ENCODE peak calls at places on chromosomes 1 and 21, in ten cellular contexts. One of them, this sample, is unnamed. For H3K4me1, the result is how much of the 10 kb centered on the place peaks cover.

GRCh38 chr1:180150982-180151381 is 3.7 kb upstream of the QSOX1 start:
- DNase-seq in psoas muscle: no peak
- DNase-seq in foreskin keratinocyte: no peak
- DNase-seq in Caco-2: no peak
- DNase-seq in heart left ventricle: no peak
- DNase-seq in HCT116: no peak
- DNase-seq in sigmoid colon: no peak
- DNase-seq in SK-N-SH: no peak
- DNase-seq in PC-3: peak
- DNase-seq in adrenal gland: no peak
- DNase-seq in this sample: no peak

GRCh38 chr1:194024659-194025058 is 838.2 kb upstream of the B3GALT2 start:
- DNase-seq in adrenal gland: no peak
- DNase-seq in foreskin keratinocyte: peak
- DNase-seq in HCT116: no peak
- DNase-seq in psoas muscle: no peak
- DNase-seq in SK-N-SH: no peak
- DNase-seq in Caco-2: no peak
- DNase-seq in PC-3: peak
- DNase-seq in heart left ventricle: no peak
- DNase-seq in sigmoid colon: no peak
- DNase-seq in this sample: no peak

GRCh38 chr1:16208270-16208987 is 4.0 kb downstream of the ARHGEF19 start:
- DNase-seq in psoas muscle: no peak
- DNase-seq in foreskin keratinocyte: peak
- DNase-seq in adrenal gland: peak
- DNase-seq in heart left ventricle: no peak
- DNase-seq in SK-N-SH: no peak
- DNase-seq in Caco-2: no peak
- DNase-seq in sigmoid colon: no peak
- DNase-seq in PC-3: peak
- DNase-seq in HCT116: no peak
- DNase-seq in this sample: no peak

GRCh38 chr1:201696217-201696761 is 132.7 kb upstream of the IPO9 start:
- DNase-seq in SK-N-SH: peak
- DNase-seq in PC-3: peak
- DNase-seq in adrenal gland: peak
- DNase-seq in HCT116: no peak
- DNase-seq in heart left ventricle: peak
- DNase-seq in psoas muscle: peak
- DNase-seq in sigmoid colon: peak
- DNase-seq in foreskin keratinocyte: peak
- DNase-seq in Caco-2: no peak
- DNase-seq in this sample: no peak

GRCh38 chr1:248303324-248303723 is at the start of gene OR2T12:
- DNase-seq in Caco-2: no peak
- DNase-seq in adrenal gland: no peak
- DNase-seq in sigmoid colon: no peak
- DNase-seq in heart left ventricle: no peak
- DNase-seq in HCT116: no peak
- DNase-seq in PC-3: no peak
- DNase-seq in SK-N-SH: no peak
- DNase-seq in psoas muscle: no peak
- DNase-seq in foreskin keratinocyte: no peak
- DNase-seq in this sample: no peak

GRCh38 chr1:12148160-12148957 is 18.4 kb upstream of the TNFRSF1B start:
- DNase-seq in HCT116: peak
- DNase-seq in sigmoid colon: no peak
- DNase-seq in SK-N-SH: no peak
- DNase-seq in foreskin keratinocyte: no peak
- DNase-seq in Caco-2: peak
- DNase-seq in adrenal gland: no peak
- DNase-seq in psoas muscle: no peak
- DNase-seq in PC-3: peak
- DNase-seq in heart left ventricle: no peak
- DNase-seq in this sample: no peak

GRCh38 chr21:41923641-41924342 is 30.0 kb downstream of the C2CD2 start:
- DNase-seq in adrenal gland: peak
- DNase-seq in heart left ventricle: no peak
- DNase-seq in PC-3: no peak
- DNase-seq in Caco-2: no peak
- DNase-seq in psoas muscle: no peak
- DNase-seq in HCT116: no peak
- DNase-seq in sigmoid colon: peak
- DNase-seq in SK-N-SH: no peak
- DNase-seq in foreskin keratinocyte: no peak
- DNase-seq in this sample: no peak

GRCh38 chr21:34889287-34889536 is 159.9 kb downstream of the RUNX1 start:
- DNase-seq in foreskin keratinocyte: peak
- DNase-seq in PC-3: peak
- DNase-seq in adrenal gland: peak
- DNase-seq in HCT116: no peak
- DNase-seq in heart left ventricle: peak
- DNase-seq in sigmoid colon: peak
- DNase-seq in SK-N-SH: no peak
- DNase-seq in Caco-2: no peak
- DNase-seq in psoas muscle: peak
- DNase-seq in this sample: peak

GRCh38 chr21:37072988-37073416 is at the start of the genes PIGP and TTC3:
- DNase-seq in foreskin keratinocyte: peak
- DNase-seq in sigmoid colon: peak
- DNase-seq in SK-N-SH: peak
- DNase-seq in Caco-2: peak
- DNase-seq in HCT116: peak
- DNase-seq in adrenal gland: peak
- DNase-seq in PC-3: peak
- DNase-seq in heart left ventricle: peak
- DNase-seq in psoas muscle: peak
- DNase-seq in this sample: peak

GRCh38 chr21:37072239-37072987 is 458 bp downstream of the PIGP start:
- DNase-seq in heart left ventricle: peak
- DNase-seq in PC-3: peak
- DNase-seq in adrenal gland: no peak
- DNase-seq in HCT116: no peak
- DNase-seq in psoas muscle: no peak
- DNase-seq in SK-N-SH: no peak
- DNase-seq in Caco-2: peak
- DNase-seq in foreskin keratinocyte: no peak
- DNase-seq in sigmoid colon: peak
- DNase-seq in this sample: no peak

GRCh38 chr21:37074195-37074510 is 1.1 kb downstream of the TTC3 start:
- DNase-seq in Caco-2: peak
- DNase-seq in SK-N-SH: peak
- DNase-seq in psoas muscle: no peak
- DNase-seq in PC-3: peak
- DNase-seq in HCT116: no peak
- DNase-seq in sigmoid colon: no peak
- DNase-seq in adrenal gland: peak
- DNase-seq in heart left ventricle: no peak
- DNase-seq in foreskin keratinocyte: peak
- DNase-seq in this sample: peak

GRCh38 chr21:37074546-37074945 is 1.5 kb downstream of the TTC3 start:
- DNase-seq in sigmoid colon: no peak
- DNase-seq in Caco-2: no peak
- DNase-seq in foreskin keratinocyte: no peak
- DNase-seq in HCT116: no peak
- DNase-seq in SK-N-SH: no peak
- DNase-seq in psoas muscle: no peak
- DNase-seq in adrenal gland: no peak
- DNase-seq in PC-3: no peak
- DNase-seq in heart left ventricle: no peak
- DNase-seq in this sample: no peak

DNA sequence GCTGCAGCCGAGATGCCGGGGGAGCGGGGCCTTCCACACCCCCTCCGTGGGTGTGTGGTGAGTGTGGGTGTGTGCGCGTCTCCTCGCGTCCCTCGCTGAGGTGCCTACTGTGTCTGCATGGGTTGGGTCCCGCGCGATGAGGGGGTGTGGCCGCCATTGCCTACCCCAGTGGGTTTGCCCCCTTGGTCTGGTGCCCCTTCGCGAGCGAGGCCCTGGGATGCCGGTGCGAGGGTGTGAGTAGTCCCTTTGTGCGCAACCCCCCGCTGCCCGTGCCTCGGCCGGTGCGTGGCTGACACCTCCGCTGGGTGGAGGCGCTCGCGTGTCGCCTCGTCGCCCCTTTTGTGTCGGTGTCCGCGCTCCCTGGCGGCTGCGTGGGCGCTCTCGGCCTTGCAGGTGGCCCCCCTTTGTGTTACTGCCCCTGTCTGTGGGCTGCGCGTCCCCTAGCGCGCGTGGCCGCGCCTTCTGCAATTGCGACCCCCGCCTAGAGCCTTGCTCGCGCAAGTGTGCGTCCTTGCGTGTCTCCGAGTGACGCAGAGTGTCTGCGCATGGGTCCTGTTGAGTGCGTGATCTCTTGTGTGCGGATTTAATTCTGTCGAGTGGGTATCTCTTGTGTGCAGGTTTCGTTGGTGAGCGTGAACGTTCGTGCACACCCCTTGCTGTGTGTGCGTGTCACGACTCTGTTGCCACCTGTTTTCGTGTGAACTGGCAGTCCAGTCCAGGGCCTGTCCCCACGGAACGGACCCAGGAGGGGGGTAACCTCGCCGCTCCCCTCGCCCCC is 552 bp downstream of the TTC3 start:
- DNase-seq in adrenal gland: peak
- DNase-seq in SK-N-SH: peak
- DNase-seq in sigmoid colon: peak
- DNase-seq in foreskin keratinocyte: peak
- DNase-seq in Caco-2: no peak
- DNase-seq in HCT116: no peak
- DNase-seq in psoas muscle: no peak
- DNase-seq in heart left ventricle: peak
- DNase-seq in PC-3: peak
- DNase-seq in this sample: no peak
- TF ChIP-seq CTCF in adrenal gland: no peak
- TF ChIP-seq CTCF in SK-N-SH: peak
- TF ChIP-seq CTCF in sigmoid colon: peak
- TF ChIP-seq CTCF in foreskin keratinocyte: peak
- TF ChIP-seq CTCF in Caco-2: no peak
- TF ChIP-seq CTCF in HCT116: no peak
- TF ChIP-seq CTCF in psoas muscle: no peak
- TF ChIP-seq CTCF in heart left ventricle: no peak
- TF ChIP-seq CTCF in PC-3: peak
- TF ChIP-seq CTCF in this sample: no peak

GRCh38 chr1:163162281-163162937 is 40.3 kb downstream of the RGS5 start:
- DNase-seq in HCT116: no peak
- DNase-seq in SK-N-SH: no peak
- DNase-seq in heart left ventricle: no peak
- DNase-seq in psoas muscle: no peak
- DNase-seq in adrenal gland: no peak
- DNase-seq in foreskin keratinocyte: no peak
- DNase-seq in sigmoid colon: no peak
- DNase-seq in PC-3: no peak
- DNase-seq in Caco-2: no peak
- DNase-seq in this sample: no peak

GRCh38 chr1:163161841-163162240 is 40.9 kb downstream of the RGS5 start:
- DNase-seq in psoas muscle: no peak
- DNase-seq in adrenal gland: no peak
- DNase-seq in Caco-2: no peak
- DNase-seq in foreskin keratinocyte: no peak
- DNase-seq in PC-3: no peak
- DNase-seq in sigmoid colon: no peak
- DNase-seq in heart left ventricle: no peak
- DNase-seq in SK-N-SH: no peak
- DNase-seq in HCT116: no peak
- DNase-seq in this sample: no peak

GRCh38 chr1:163165119-163165518 is 37.6 kb downstream of the RGS5 start:
- DNase-seq in HCT116: no peak
- DNase-seq in psoas muscle: no peak
- DNase-seq in SK-N-SH: no peak
- DNase-seq in Caco-2: no peak
- DNase-seq in foreskin keratinocyte: no peak
- DNase-seq in adrenal gland: no peak
- DNase-seq in heart left ventricle: no peak
- DNase-seq in sigmoid colon: no peak
- DNase-seq in PC-3: no peak
- DNase-seq in this sample: no peak

GRCh38 chr1:163161337-163161736 is 41.4 kb downstream of the RGS5 start:
- DNase-seq in Caco-2: no peak
- DNase-seq in HCT116: no peak
- DNase-seq in SK-N-SH: no peak
- DNase-seq in adrenal gland: no peak
- DNase-seq in foreskin keratinocyte: no peak
- DNase-seq in psoas muscle: no peak
- DNase-seq in heart left ventricle: no peak
- DNase-seq in PC-3: no peak
- DNase-seq in sigmoid colon: no peak
- DNase-seq in this sample: no peak

GRCh38 chr1:163163861-163164582 is 38.7 kb downstream of the RGS5 start:
- DNase-seq in psoas muscle: no peak
- DNase-seq in PC-3: peak
- DNase-seq in sigmoid colon: no peak
- DNase-seq in adrenal gland: no peak
- DNase-seq in HCT116: no peak
- DNase-seq in foreskin keratinocyte: no peak
- DNase-seq in SK-N-SH: no peak
- DNase-seq in heart left ventricle: no peak
- DNase-seq in Caco-2: no peak
- DNase-seq in this sample: no peak
- H3K4me1 ChIP-seq in psoas muscle: under half
- H3K4me1 ChIP-seq in PC-3: half or more
- H3K4me1 ChIP-seq in sigmoid colon: half or more
- H3K4me1 ChIP-seq in adrenal gland: under half
- H3K4me1 ChIP-seq in HCT116: under half
- H3K4me1 ChIP-seq in foreskin keratinocyte: under half
- H3K4me1 ChIP-seq in SK-N-SH: half or more
- H3K4me1 ChIP-seq in heart left ventricle: under half
- H3K4me1 ChIP-seq in Caco-2: under half
- H3K4me1 ChIP-seq in this sample: under half

GRCh38 chr1:163874070-163874469 is 552.3 kb downstream of the NUF2 start:
- DNase-seq in SK-N-SH: peak
- DNase-seq in PC-3: no peak
- DNase-seq in foreskin keratinocyte: no peak
- DNase-seq in heart left ventricle: no peak
- DNase-seq in psoas muscle: no peak
- DNase-seq in Caco-2: no peak
- DNase-seq in sigmoid colon: no peak
- DNase-seq in adrenal gland: no peak
- DNase-seq in HCT116: no peak
- DNase-seq in this sample: no peak
- TF ChIP-seq CTCF in SK-N-SH: peak
- TF ChIP-seq CTCF in PC-3: peak
- TF ChIP-seq CTCF in foreskin keratinocyte: peak
- TF ChIP-seq CTCF in heart left ventricle: no peak
- TF ChIP-seq CTCF in psoas muscle: peak
- TF ChIP-seq CTCF in Caco-2: peak
- TF ChIP-seq CTCF in sigmoid colon: no peak
- TF ChIP-seq CTCF in adrenal gland: peak
- TF ChIP-seq CTCF in HCT116: peak
- TF ChIP-seq CTCF in this sample: peak

DNA sequence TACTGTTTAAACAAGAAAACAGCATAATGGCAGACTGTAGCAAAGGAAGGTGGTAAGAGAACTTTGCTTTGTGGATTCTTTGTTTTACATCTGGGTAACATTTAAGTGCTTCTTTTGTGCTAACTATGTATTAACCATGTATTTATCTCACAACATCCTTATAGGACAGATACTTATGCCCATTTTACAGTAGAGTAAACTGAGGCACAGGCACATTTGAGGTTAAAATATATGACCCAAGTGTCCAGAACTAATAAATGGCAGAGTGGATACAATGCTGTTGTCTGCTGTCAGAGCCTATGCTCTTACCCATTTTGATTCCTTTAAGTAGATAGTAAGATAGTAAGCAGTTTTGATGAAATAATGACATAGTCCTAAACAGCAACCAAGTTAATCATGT is 7.3 kb downstream of the CAPZA1 start:
- DNase-seq in sigmoid colon: no peak
- DNase-seq in SK-N-SH: no peak
- DNase-seq in heart left ventricle: no peak
- DNase-seq in psoas muscle: no peak
- DNase-seq in HCT116: no peak
- DNase-seq in foreskin keratinocyte: no peak
- DNase-seq in adrenal gland: no peak
- DNase-seq in PC-3: no peak
- DNase-seq in Caco-2: no peak
- DNase-seq in this sample: no peak
- H3K4me1 ChIP-seq in sigmoid colon: under half
- H3K4me1 ChIP-seq in SK-N-SH: under half
- H3K4me1 ChIP-seq in heart left ventricle: half or more
- H3K4me1 ChIP-seq in psoas muscle: half or more
- H3K4me1 ChIP-seq in HCT116: under half
- H3K4me1 ChIP-seq in foreskin keratinocyte: under half
- H3K4me1 ChIP-seq in adrenal gland: half or more
- H3K4me1 ChIP-seq in PC-3: under half
- H3K4me1 ChIP-seq in Caco-2: under half
- H3K4me1 ChIP-seq in this sample: under half

This sample was measured in endodermal cell.